ENCODE peak calls at places on chromosome 11, in eight cellular contexts. Y is astrocyte of the cerebellum, B is GM06990, S is bronchial epithelial cell, V is fibroblast of lung, J is cardiac muscle cell, I is astrocyte of the spinal cord, D is neural progenitor cell. Z is an unnamed sample.

GRCh38 chr11:60164550-60165075 is 18.3 kb downstream of the MS4A6A start:
- DNase-seq in S (peak), I (no peak), D (no peak), J (no peak), Y (no peak), V (no peak), B (no peak), Z (no peak)

GRCh38 chr11:1519028-1519736 is 32.6 kb upstream of the MOB2 start:
- DNase-seq in S (no peak), D (no peak), I (no peak), Y (no peak), B (no peak), V (no peak), J (no peak), Z (no peak)

GRCh38 chr11:12846766-12847615 is 162.1 kb upstream of the RASSF10 start:
- DNase-seq in V (no peak), B (no peak), Y (no peak), D (no peak), J (no peak), S (no peak), I (no peak), Z (no peak)

GRCh38 chr11:68870470-68870869 is 28.8 kb upstream of the CPT1A start:
- DNase-seq in I (no peak), D (no peak), B (no peak), V (peak), S (no peak), J (peak), Y (no peak), Z (peak)

GRCh38 chr11:32429477-32429876 is 5.9 kb downstream of the WT1 start:
- DNase-seq in B (no peak), I (no peak), Y (no peak), D (peak), S (no peak), J (no peak), V (no peak), Z (no peak)

GRCh38 chr11:71418643-71419042 is 29.6 kb downstream of the DHCR7 start:
- DNase-seq in V (no peak), J (no peak), D (no peak), B (peak), Y (no peak), I (no peak), S (no peak), Z (no peak)

GRCh38 chr11:111764621-111765020 is 1.6 kb downstream of the PPP2R1B start:
- DNase-seq in S (no peak), I (no peak), V (peak), B (no peak), D (no peak), Y (no peak), J (no peak), Z (no peak)

GRCh38 chr11:105979997-105980703 is 41.9 kb downstream of the MSANTD4 start:
- DNase-seq in B (no peak), J (no peak), Y (no peak), D (no peak), S (no peak), I (no peak), V (no peak), Z (no peak)

GRCh38 chr11:60840711-60841430 is 1.0 kb upstream of the CCDC86 start:
- DNase-seq in Y (peak), J (no peak), S (no peak), I (peak), D (no peak), V (peak), B (no peak), Z (peak)

GRCh38 chr11:67437082-67437821 is at the start of gene PTPRCAP:
- DNase-seq in V (no peak), I (no peak), Y (no peak), D (no peak), B (peak), S (no peak), J (no peak), Z (no peak)

GRCh38 chr11:73729594-73730206 is 31.2 kb downstream of the RAB6A start:
- DNase-seq in I (no peak), S (no peak), Y (no peak), V (no peak), D (peak), B (no peak), J (peak), Z (peak)

GRCh38 chr11:2930705-2931415 is 1.6 kb upstream of the PHLDA2 start:
- DNase-seq in S (peak), V (peak), I (peak), J (peak), B (peak), Y (no peak), D (peak), Z (peak)

GRCh38 chr11:69027704-69028372 is 14.8 kb upstream of the MRGPRF start:
- DNase-seq in S (no peak), J (no peak), D (no peak), B (no peak), Y (no peak), I (no peak), V (peak), Z (no peak)

GRCh38 chr11:76736773-76737495 is 46.2 kb upstream of the TSKU start:
- DNase-seq in S (no peak), D (no peak), J (no peak), Y (no peak), B (no peak), I (no peak), V (no peak), Z (no peak)

GRCh38 chr11:117443269-117444186 is 115.9 kb downstream of the CEP164 start:
- DNase-seq in V (peak), D (peak), S (no peak), Y (no peak), B (no peak), I (no peak), J (peak), Z (peak)

GRCh38 chr11:6637871-6638270 is 17.7 kb downstream of the DCHS1 start:
- DNase-seq in V (peak), S (no peak), J (no peak), Y (peak), D (no peak), I (peak), B (no peak), Z (peak)

GRCh38 chr11:113274708-113275582 is 39.4 kb upstream of the TTC12 start:
- DNase-seq in Y (no peak), I (no peak), J (peak), B (no peak), S (peak), D (peak), V (no peak), Z (no peak)
- TF ChIP-seq CTCF in Y (peak), I (peak), J (peak), B (peak), S (peak), D (peak), V (peak), Z (no peak)

DNA sequence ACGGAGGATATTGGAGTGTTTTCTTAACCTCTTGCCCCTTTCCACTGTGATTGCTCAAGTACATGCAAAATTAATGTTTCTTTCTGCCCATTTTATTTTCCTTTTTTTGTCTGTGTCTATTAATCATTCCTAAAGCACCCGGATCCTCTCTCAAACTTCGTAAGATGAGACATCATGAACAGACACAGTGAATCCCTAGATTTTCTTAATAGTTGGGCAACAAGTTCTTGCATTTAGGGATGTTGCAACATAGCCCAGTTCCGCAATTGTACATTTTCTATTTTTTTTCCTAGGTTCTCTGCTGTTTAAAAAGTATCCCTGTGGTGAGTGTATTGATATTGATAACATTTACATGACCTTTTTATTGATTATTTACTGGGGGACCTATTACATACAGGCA is 2.9 kb downstream of the FAM111A start:
- DNase-seq in Y (no peak), S (peak), D (no peak), V (peak), I (peak), B (no peak), J (no peak), Z (peak)
- H3K4me3 ChIP-seq in Y (peak), S (no peak), D (peak), V (peak), I (peak), B (peak), J (no peak), Z (no peak)

GRCh38 chr11:17543041-17543440 is 1.2 kb downstream of the USH1C start:
- DNase-seq in J (no peak), Y (no peak), B (no peak), V (no peak), S (no peak), D (no peak), I (no peak), Z (no peak)
- TF ChIP-seq CTCF in J (no peak), Y (no peak), B (no peak), V (no peak), S (no peak), D (no peak), I (no peak), Z (no peak)

GRCh38 chr11:9759519-9760179 is 95.8 kb downstream of the SWAP70 start:
- DNase-seq in B (peak), D (no peak), Y (peak), S (peak), I (peak), V (peak), J (no peak), Z (peak)
- H3K4me3 ChIP-seq in B (peak), D (no peak), Y (no peak), S (peak), I (no peak), V (no peak), J (no peak), Z (no peak)

GRCh38 chr11:29119116-29119515 is 897.7 kb downstream of the KCNA4 start:
- DNase-seq in I (peak), J (no peak), D (no peak), Y (no peak), S (peak), B (no peak), V (peak), Z (peak)

GRCh38 chr11:29124436-29124835 is 892.4 kb downstream of the KCNA4 start:
- DNase-seq in B (no peak), D (peak), V (no peak), Y (no peak), S (no peak), J (no peak), I (no peak), Z (no peak)

GRCh38 chr11:29120329-29120695 is 896.5 kb downstream of the KCNA4 start:
- DNase-seq in J (no peak), S (peak), B (no peak), Y (no peak), I (no peak), D (no peak), V (no peak), Z (no peak)

GRCh38 chr11:29125621-29126020 is 891.2 kb downstream of the KCNA4 start:
- DNase-seq in V (no peak), B (no peak), D (no peak), S (no peak), J (no peak), I (no peak), Y (no peak), Z (no peak)

GRCh38 chr11:29119691-29120328 is 897.0 kb downstream of the KCNA4 start:
- DNase-seq in Y (peak), J (no peak), V (peak), S (peak), I (peak), B (no peak), D (no peak), Z (peak)
- TF ChIP-seq CTCF in Y (no peak), J (no peak), V (no peak), S (no peak), I (no peak), B (no peak), D (no peak), Z (no peak)

GRCh38 chr11:33867996-33868645 is 23.8 kb downstream of the LMO2 start:
- DNase-seq in Y (no peak), I (no peak), D (peak), B (no peak), J (no peak), S (no peak), V (no peak), Z (no peak)
- H3K4me3 ChIP-seq in Y (peak), I (no peak), D (peak), B (peak), J (peak), S (no peak), V (no peak), Z (no peak)

DNA sequence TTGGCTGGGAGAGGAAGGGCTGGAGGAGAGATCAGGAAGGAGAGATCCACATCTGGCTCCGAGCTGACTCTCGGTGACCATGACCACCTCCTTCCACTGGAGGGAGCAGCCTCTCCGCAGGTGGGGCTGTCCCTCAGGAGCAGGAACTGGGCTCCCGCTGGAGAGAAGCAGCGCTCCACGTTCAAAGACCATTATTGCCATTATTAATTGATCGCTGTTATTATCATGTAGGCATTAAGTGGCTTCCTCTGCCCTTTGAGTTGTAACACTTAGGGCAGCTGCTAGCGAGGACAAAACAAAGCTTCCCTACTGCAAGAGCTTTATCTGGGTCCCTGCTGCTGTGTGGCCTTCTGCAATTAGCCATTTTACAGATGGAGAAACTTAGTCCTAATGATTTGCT is 251.9 kb downstream of the ST3GAL4 start:
- DNase-seq in B (no peak), V (peak), D (peak), Y (peak), S (peak), J (peak), I (peak), Z (peak)
- TF ChIP-seq CTCF in B (peak), V (peak), D (peak), Y (peak), S (peak), J (peak), I (peak), Z (peak)

GRCh38 chr11:86150826-86151187 is 81.9 kb upstream of the PICALM start:
- DNase-seq in D (no peak), J (no peak), Y (no peak), B (no peak), I (peak), S (no peak), V (peak), Z (no peak)
- H3K4me3 ChIP-seq in D (no peak), J (no peak), Y (no peak), B (no peak), I (no peak), S (no peak), V (no peak), Z (no peak)

DNA sequence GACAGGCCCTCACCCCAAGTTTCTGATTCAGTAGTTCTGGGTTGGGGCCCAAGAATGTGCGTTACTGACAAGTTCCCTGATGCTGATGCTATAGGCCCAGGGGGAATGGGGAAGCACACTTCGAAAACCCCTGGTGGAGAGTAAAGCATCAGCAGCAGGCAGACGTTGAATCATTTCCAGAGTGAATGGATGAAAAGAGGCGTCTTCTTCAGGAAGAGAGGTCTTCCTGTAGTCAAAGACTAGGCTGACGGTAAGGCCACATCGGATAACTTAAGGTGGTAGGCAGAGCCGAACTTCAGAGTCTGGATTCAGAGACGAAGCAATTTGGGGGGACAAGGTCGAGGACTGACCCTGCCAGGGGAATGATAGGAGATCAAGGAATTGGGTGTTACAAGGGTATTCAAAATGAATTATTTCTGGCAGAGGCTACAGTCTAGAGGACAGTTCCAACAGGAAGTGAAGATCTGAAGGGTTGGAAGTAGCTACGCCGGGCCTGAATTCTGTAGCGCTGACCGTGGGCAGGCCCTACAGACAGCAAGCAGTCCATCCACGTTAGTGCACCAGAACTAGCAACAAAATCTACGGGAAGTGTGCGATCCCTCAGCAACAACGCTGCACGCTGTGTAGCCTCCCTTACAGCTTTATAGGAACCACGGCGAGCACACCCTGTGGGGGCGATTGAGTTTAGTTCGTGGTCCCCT is 862 bp upstream of the CENATAC start:
- DNase-seq in V (no peak), B (peak), D (peak), Y (no peak), S (no peak), I (peak), J (no peak), Z (peak)
- TF ChIP-seq CTCF in V (peak), B (peak), D (peak), Y (peak), S (peak), I (peak), J (peak), Z (peak)

GRCh38 chr11:57207160-57207559 is 25.4 kb downstream of the LRRC55 start:
- DNase-seq in I (no peak), V (no peak), B (no peak), J (no peak), S (no peak), Y (no peak), D (no peak), Z (no peak)

GRCh38 chr11:57202282-57202681 is 20.5 kb downstream of the LRRC55 start:
- DNase-seq in J (no peak), Y (no peak), B (no peak), D (no peak), I (no peak), S (no peak), V (no peak), Z (no peak)

GRCh38 chr11:57203882-57204281 is 22.1 kb downstream of the LRRC55 start:
- DNase-seq in S (no peak), Y (no peak), J (no peak), B (no peak), I (no peak), V (no peak), D (no peak), Z (no peak)

GRCh38 chr11:57203359-57203758 is 21.6 kb downstream of the LRRC55 start:
- DNase-seq in I (no peak), S (no peak), J (no peak), D (peak), Y (no peak), B (no peak), V (peak), Z (no peak)

DNA sequence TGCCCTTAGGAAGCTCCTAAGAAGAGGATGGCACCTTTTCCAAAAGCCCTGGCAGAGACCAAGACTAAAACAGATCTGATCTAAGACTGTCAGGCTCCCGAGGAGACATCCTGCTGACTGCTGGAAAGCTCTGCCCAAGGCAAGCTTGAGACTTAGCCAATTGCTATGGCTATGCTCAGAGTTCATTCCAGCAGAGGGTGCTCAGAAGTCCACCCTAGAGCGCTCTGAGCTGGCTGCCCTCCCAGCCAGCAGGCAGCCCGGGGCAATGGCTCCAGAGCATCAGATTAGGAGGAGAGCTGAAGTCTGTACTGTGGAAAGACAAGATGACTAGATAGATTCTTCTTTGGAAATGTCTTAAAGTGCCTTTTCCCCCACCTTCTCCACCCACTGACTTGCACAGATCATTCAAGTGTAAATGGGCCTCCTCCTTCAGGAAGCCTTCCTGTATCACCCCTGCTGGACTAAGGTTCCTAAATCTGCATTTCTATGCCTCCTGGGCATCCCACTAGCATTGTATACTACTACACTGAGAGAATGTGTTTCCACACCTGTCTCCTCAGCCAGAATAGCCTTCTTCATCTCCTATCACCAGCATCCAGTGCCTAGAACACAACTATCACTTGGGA is 23.4 kb downstream of the LRRC55 start:
- DNase-seq in D (no peak), I (peak), Y (peak), B (no peak), S (peak), V (peak), J (no peak), Z (peak)
- H3K4me3 ChIP-seq in D (no peak), I (no peak), Y (no peak), B (no peak), S (no peak), V (no peak), J (no peak), Z (no peak)

Z was measured in cardiac fibroblast.